ENCODE peak calls at places on chromosomes 5 and 9, in ten cellular contexts. I, T, D, H, G, P, K, B, A and R are unnamed samples.

GRCh38 chr5:83924171-83924570 is 203.5 kb upstream of the HAPLN1 start:
- DNase-seq in H (peak; percentile 93), P (no peak), B (peak; percentile 49), K (no peak), D (no peak), G (no peak), T (no peak), A (no peak), I (no peak), R (no peak)

GRCh38 chr5:78690593-78690972 is 42.0 kb upstream of the LHFPL2 start:
- DNase-seq in I (no peak), G (no peak), K (no peak), T (no peak), H (no peak), A (no peak), D (no peak), B (no peak), P (no peak), R (no peak)

GRCh38 chr5:158755971-158756370 is 343.7 kb downstream of the EBF1 start:
- DNase-seq in I (no peak), P (no peak), G (no peak), D (no peak), H (peak; percentile 73), A (no peak), K (no peak), T (no peak), B (peak; percentile 32), R (no peak)

GRCh38 chr5:159638954-159639559 is 277.2 kb upstream of the ADRA1B start:
- DNase-seq in A (no peak), G (no peak), D (no peak), T (no peak), I (no peak), H (no peak), K (no peak), P (no peak), B (peak; percentile 69), R (no peak)

GRCh38 chr5:98767563-98767962 is 5.9 kb upstream of the RGMB start:
- DNase-seq in P (peak; percentile 62), I (no peak), G (no peak), T (no peak), H (no peak), K (no peak), A (no peak), B (no peak), D (no peak), R (no peak)

GRCh38 chr9:129343697-129344375 is 165.8 kb upstream of the IER5L start:
- DNase-seq in I (peak; percentile 97), D (peak; percentile 42), T (peak; percentile 73), P (no peak), A (peak; percentile 54), B (no peak), K (no peak), H (no peak), G (no peak), R (peak; percentile 86)

GRCh38 chr5:57817001-57817453 is 334.4 kb upstream of the ACTBL2 start:
- DNase-seq in D (no peak), A (no peak), I (no peak), K (no peak), H (peak; percentile 70), T (no peak), G (no peak), P (no peak), B (peak; percentile 49), R (no peak)

GRCh38 chr9:100426532-100427365 is at the start of gene MSANTD3:
- DNase-seq in K (peak; percentile 37), B (peak; percentile 75), D (peak; percentile 69), A (no peak), H (peak; percentile 79), P (peak; percentile 76), I (peak; percentile 76), G (peak; percentile 74), T (peak; percentile 69), R (peak; percentile 70)

GRCh38 chr5:168472329-168472728 is 13.9 kb upstream of the RARS1 start:
- DNase-seq in A (peak; percentile 20), H (peak; percentile 97), B (peak; percentile 90), I (no peak), G (no peak), K (no peak), D (no peak), P (peak; percentile 25), T (no peak), R (no peak)

GRCh38 chr5:6576861-6577501 is 55.9 kb downstream of the NSUN2 start:
- DNase-seq in T (no peak), H (peak; percentile 61), P (peak; percentile 77), G (peak; percentile 41), A (peak; percentile 27), I (peak; percentile 34), K (no peak), B (peak; percentile 74), D (no peak), R (peak; percentile 39)

GRCh38 chr5:169190860-169191259 is 110.1 kb downstream of the SLIT3 start:
- DNase-seq in T (no peak), H (no peak), B (peak; percentile 20), I (no peak), A (no peak), K (no peak), D (no peak), G (no peak), P (no peak), R (no peak)

GRCh38 chr9:33418090-33418489 is 15.7 kb upstream of the AQP7 start:
- DNase-seq in H (no peak), B (no peak), D (no peak), G (no peak), P (no peak), A (no peak), K (no peak), T (no peak), I (no peak), R (no peak)

GRCh38 chr5:6703791-6704190 is 9.4 kb upstream of the TENT4A start:
- DNase-seq in A (no peak), H (peak; percentile 69), I (no peak), K (no peak), D (no peak), T (no peak), P (no peak), G (no peak), B (peak; percentile 41), R (no peak)

GRCh38 chr5:95817430-95817829 is 5.1 kb downstream of the GLRX start:
- DNase-seq in G (no peak), K (no peak), I (no peak), D (no peak), P (peak; percentile 52), A (no peak), B (no peak), T (peak; percentile 57), H (peak; percentile 94), R (no peak)

GRCh38 chr9:93378276-93378675 is 73.2 kb upstream of the FAM120A start:
- DNase-seq in T (no peak), I (no peak), H (no peak), B (no peak), P (no peak), G (no peak), D (no peak), K (no peak), A (no peak), R (no peak)

DNA sequence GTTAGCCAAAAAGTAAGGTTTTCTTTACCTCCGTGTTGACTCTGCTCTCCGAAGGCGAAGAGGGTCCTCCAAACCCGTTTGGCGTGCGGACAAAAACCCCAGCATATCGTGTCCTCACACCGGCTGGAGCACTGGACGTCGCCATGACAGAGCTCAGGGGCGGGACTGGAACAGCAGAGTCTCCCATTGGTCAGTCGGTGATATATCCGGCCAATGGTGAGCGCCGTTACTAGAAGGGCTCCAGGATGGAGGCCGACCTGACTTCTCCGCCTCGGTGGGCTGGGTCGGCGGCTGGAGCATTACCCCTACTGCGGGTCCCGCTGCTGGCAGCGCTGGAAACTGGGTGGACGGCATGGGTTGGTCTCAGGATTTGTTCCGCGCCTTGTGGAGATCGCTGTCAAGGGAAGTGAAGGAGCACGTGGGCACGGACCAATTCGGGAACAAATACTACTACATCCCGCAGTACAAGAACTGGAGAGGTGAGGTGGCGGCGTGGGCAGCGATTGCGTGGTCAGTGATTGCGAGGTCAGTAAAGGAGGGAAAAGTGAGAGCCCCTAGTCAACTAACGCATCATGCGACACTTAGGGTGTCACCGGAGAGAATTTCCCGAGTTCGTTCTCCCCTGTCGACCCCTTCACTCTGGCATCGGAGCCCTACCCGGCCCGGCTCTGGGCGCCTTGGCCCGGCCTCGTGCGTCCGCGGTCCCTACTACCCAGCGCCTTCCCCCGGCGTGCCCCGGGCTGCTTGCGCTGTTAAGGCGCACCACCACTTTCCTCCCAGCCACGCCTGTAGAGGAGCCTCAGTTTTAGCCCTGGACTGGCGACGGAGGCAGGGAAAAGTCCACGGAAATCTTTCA is at the start of the genes ERCC8 and NDUFAF2:
- DNase-seq in H (peak; percentile 92), G (peak; percentile 97), I (peak; percentile 91), D (peak; percentile 92), K (peak; percentile 82), P (peak; percentile 97), T (peak; percentile 87), A (peak; percentile 94), B (peak; percentile 93), R (peak; percentile 89)
- TF ChIP-seq CTCF in H (no peak), G (no peak), I (peak; percentile 3), D (no peak), K (no peak), P (no peak), T (no peak), A (no peak), B (no peak), R (no peak)

GRCh38 chr5:170896779-170897178 is 35.0 kb downstream of the RANBP17 start:
- DNase-seq in K (no peak), H (peak; percentile 58), P (peak; percentile 89), I (no peak), T (no peak), D (peak; percentile 26), G (no peak), A (no peak), B (peak; percentile 74), R (peak; percentile 18)
- TF ChIP-seq CTCF in K (no peak), H (peak; percentile 30), P (peak; percentile 92), I (peak; percentile 54), T (no peak), D (no peak), G (no peak), A (no peak), B (peak; percentile 71), R (peak; percentile 34)

GRCh38 chr9:135478858-135479468 is 619 bp upstream of the PPP1R26 start:
- DNase-seq in D (peak; percentile 72), H (no peak), K (no peak), G (peak; percentile 49), T (no peak), I (peak; percentile 45), A (peak; percentile 29), P (peak; percentile 65), B (peak; percentile 16), R (peak; percentile 70)
- TF ChIP-seq CTCF in D (no peak), H (no peak), K (peak; percentile 16), G (peak; percentile 28), T (no peak), I (peak; percentile 55), A (no peak), P (no peak), B (peak; percentile 3), R (no peak)

DNA sequence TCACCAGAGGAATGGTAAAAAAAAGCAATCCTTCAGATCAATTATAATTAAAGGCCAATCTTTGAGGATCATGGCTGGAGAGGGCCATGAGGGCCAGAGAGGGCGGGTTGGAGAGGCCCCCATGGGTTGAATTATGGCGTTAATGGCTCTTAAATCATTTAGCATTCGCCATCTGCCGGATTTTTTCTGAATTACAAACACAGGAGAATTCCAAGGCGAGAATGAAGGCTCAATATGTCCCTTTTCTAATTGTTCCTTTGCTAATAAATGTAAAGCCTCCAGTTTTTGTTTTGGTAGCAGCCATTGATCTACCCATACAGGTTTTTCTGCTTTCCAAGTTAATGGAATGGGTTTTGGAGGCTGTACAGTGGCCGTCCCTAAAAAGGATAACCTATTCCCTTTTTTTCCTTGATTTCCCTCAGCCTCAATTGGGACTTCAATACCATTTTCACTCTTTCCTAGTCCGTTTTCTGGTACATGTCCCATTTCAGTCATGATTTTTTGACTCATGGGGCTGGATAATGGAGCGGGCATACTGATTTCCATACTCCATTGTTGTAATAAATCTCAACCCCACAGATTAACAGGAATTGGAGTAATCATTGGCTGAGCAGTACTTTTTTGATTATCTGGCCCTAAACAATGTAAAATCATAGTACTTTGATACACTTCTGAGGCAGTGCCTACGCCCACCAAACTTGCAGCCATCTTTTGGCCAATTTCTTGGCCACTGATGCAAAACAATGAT is 6.7 kb upstream of the TMEM141 start:
- DNase-seq in B (peak; percentile 43), H (no peak), D (no peak), P (peak; percentile 60), T (no peak), I (no peak), K (no peak), G (peak; percentile 51), A (peak; percentile 60), R (no peak)
- TF ChIP-seq CTCF in B (peak; percentile 20), H (peak; percentile 29), D (peak; percentile 40), P (peak; percentile 52), T (peak; percentile 39), I (peak; percentile 53), K (peak; percentile 52), G (peak; percentile 66), A (peak; percentile 46), R (peak; percentile 28)